ENCODE peak calls at places on chromosomes 12 and 14, in nine cellular contexts. D is colonic mucosa; N is CD8-positive, alpha-beta T cell; M is prostate gland; Z is CD4-positive, alpha-beta T cell; X is body of pancreas; O is heart left ventricle; B is right atrium auricular region; Y is thoracic aorta. I is an unnamed sample.

GRCh38 chr14:74527736-74528280 is 34.2 kb downstream of the ISCA2 start:
- DNase-seq in D (no peak), N (no peak), M (no peak), Z (no peak), X (no peak), O (no peak), B (no peak), Y (no peak), I (no peak)

GRCh38 chr12:62692884-62693283 is 226.3 kb downstream of the MON2 start:
- DNase-seq in D (no peak), N (no peak), M (no peak), Z (no peak), X (no peak), O (no peak), B (no peak), Y (no peak), I (no peak)

GRCh38 chr12:11130382-11130781 is 4.1 kb downstream of the TAS2R30 start:
- DNase-seq in D (no peak), N (no peak), M (no peak), Z (no peak), X (no peak), O (no peak), B (no peak), Y (no peak), I (no peak)

GRCh38 chr12:78898416-78898815 is 33.8 kb downstream of the SYT1 start:
- DNase-seq in D (no peak), N (no peak), M (peak; percentile 9), Z (no peak), X (peak; percentile 12), O (peak; percentile 39), B (no peak), Y (no peak), I (no peak)

GRCh38 chr14:76228138-76228537 is 76.4 kb downstream of the GPATCH2L start:
- DNase-seq in D (no peak), N (no peak), M (no peak), Z (no peak), X (no peak), O (no peak), B (no peak), Y (no peak), I (no peak)

GRCh38 chr14:104899781-104900180 is 24.9 kb upstream of the PLD4 start:
- DNase-seq in D (no peak), N (no peak), M (no peak), Z (no peak), X (no peak), O (no peak), B (no peak), Y (no peak), I (no peak)

GRCh38 chr14:77663289-77663688 is 44.5 kb downstream of the ALKBH1 start:
- DNase-seq in D (no peak), N (no peak), M (no peak), Z (no peak), X (no peak), O (no peak), B (no peak), Y (no peak), I (no peak)

GRCh38 chr12:9798008-9798619 is 29.2 kb upstream of the KLRF1 start:
- DNase-seq in D (peak; percentile 48), N (peak; percentile 37), M (peak; percentile 53), Z (peak; percentile 59), X (peak; percentile 33), O (no peak), B (no peak), Y (no peak), I (no peak)

GRCh38 chr12:16437926-16438325 is 90.5 kb downstream of the MGST1 start:
- DNase-seq in D (no peak), N (no peak), M (no peak), Z (no peak), X (no peak), O (no peak), B (no peak), Y (no peak), I (no peak)

GRCh38 chr12:62834406-62834805 is 100.5 kb downstream of the PPM1H start:
- DNase-seq in D (no peak), N (no peak), M (no peak), Z (no peak), X (no peak), O (peak; percentile 54), B (no peak), Y (no peak), I (no peak)

GRCh38 chr12:82650627-82651337 is 35.9 kb upstream of the TMTC2 start:
- DNase-seq in D (peak; percentile 88), N (no peak), M (no peak), Z (no peak), X (no peak), O (peak; percentile 59), B (no peak), Y (no peak), I (no peak)

GRCh38 chr12:56629459-56630179 is 507 bp downstream of the BAZ2A start:
- DNase-seq in D (peak; percentile 50), N (no peak), M (no peak), Z (peak; percentile 26), X (no peak), O (peak; percentile 45), B (no peak), Y (no peak), I (no peak)

GRCh38 chr12:89706551-89707348 is 1.9 kb downstream of the ATP2B1 start:
- DNase-seq in D (peak; percentile 29), N (no peak), M (no peak), Z (no peak), X (no peak), O (peak; percentile 35), B (no peak), Y (no peak), I (no peak)

GRCh38 chr14:105294142-105294597 is 6.6 kb downstream of the BRF1 start:
- DNase-seq in D (no peak), N (peak; percentile 39), M (no peak), Z (peak; percentile 51), X (no peak), O (peak; percentile 92), B (peak; percentile 76), Y (no peak), I (no peak)

GRCh38 chr14:100504372-100505078 is 82.7 kb downstream of the BEGAIN start:
- DNase-seq in D (no peak), N (no peak), M (no peak), Z (no peak), X (no peak), O (no peak), B (no peak), Y (no peak), I (no peak)

GRCh38 chr14:38583471-38583870 is 327.6 kb upstream of the CLEC14A start:
- DNase-seq in D (no peak), N (no peak), M (no peak), Z (no peak), X (no peak), O (no peak), B (no peak), Y (no peak), I (no peak)

DNA sequence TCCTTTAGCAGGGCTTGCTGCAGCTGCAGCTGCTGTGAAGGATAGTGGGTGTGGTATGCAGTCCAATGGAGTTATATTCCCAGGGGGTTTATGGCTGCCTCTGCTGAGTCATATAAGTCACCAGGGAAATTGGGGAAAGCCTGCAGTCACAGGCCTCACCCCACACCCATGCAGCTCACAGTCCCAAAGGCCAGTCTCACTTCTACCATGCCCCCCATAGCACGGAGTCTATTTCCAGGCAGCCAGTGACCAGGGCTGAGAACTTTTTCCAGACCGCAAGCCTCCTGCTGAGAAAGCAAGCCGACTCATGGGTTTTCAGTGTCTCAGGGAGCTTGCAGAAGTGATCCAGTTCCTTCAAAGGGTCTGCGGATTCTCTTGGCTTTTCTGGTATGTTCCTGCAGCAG is 322.4 kb upstream of the CLEC14A start:
- DNase-seq in D (no peak), N (no peak), M (no peak), Z (no peak), X (no peak), O (no peak), B (no peak), Y (no peak), I (no peak)
- H3K27ac ChIP-seq in D (no peak overlapping the region), N (no peak overlapping the region), M (no peak overlapping the region), Z (no peak overlapping the region), X (no peak overlapping the region), O (no peak overlapping the region), B (no peak overlapping the region), Y (no peak overlapping the region), I (no peak overlapping the region)

DNA sequence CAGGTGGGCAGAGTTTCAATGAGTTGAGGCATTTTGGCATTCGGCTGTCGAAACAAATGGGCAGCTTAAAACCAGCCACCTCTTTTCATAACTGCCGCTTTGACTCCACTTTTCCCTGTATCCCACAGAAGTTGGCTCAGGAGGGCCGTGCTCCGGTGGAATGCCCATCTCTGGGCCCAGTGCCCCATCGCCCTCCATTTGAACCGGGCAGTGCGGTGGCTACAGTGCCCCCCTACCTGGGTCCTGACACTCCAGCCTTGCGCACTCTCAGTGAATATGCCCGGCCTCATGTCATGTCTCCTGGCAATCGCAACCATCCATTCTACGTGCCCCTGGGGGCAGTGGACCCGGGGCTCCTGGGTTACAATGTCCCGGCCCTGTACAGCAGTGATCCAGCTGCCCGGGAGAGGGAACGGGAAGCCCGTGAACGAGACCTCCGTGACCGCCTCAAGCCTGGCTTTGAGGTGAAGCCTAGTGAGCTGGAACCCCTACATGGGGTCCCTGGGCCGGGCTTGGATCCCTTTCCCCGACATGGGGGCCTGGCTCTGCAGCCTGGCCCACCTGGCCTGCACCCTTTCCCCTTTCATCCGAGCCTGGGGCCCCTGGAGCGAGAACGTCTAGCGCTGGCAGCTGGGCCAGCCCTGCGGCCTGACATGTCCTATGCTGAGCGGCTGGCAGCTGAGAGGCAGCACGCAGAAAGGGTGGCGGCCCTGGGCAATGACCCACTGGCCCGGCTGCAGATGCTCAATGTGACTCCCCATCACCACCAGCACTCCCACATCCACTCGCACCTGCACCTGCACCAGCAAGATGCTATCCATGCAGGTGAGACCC is 5.0 kb upstream of the RNU7-1 start:
- DNase-seq in D (no peak), N (no peak), M (no peak), Z (no peak), X (peak; percentile 43), O (no peak), B (no peak), Y (no peak), I (no peak)
- TF ChIP-seq CTCF in D (no peak), N (peak; percentile 11), M (no peak), Z (peak; percentile 10), X (no peak), O (no peak), B (no peak), Y (no peak), I (no peak)

GRCh38 chr14:95056476-95056875 is 100.9 kb downstream of the DICER1 start:
- DNase-seq in D (no peak), N (no peak), M (peak; percentile 47), Z (no peak), X (peak; percentile 18), O (no peak), B (no peak), Y (no peak), I (no peak)
- H3K27ac ChIP-seq in D (no peak overlapping the region), N (no peak overlapping the region), M (no peak overlapping the region), Z (no peak overlapping the region), X (no peak overlapping the region), O (no peak overlapping the region), B (no peak overlapping the region), Y (no peak overlapping the region), I (no peak overlapping the region)

GRCh38 chr12:76909290-76909689 is 30.5 kb upstream of the CSRP2 start:
- DNase-seq in D (no peak), N (no peak), M (no peak), Z (no peak), X (no peak), O (no peak), B (no peak), Y (no peak), I (no peak)

GRCh38 chr12:76914102-76914859 is 35.5 kb upstream of the CSRP2 start:
- DNase-seq in D (no peak), N (no peak), M (no peak), Z (no peak), X (no peak), O (no peak), B (no peak), Y (no peak), I (no peak)

GRCh38 chr12:76908303-76909017 is 29.6 kb upstream of the CSRP2 start:
- DNase-seq in D (no peak), N (no peak), M (no peak), Z (no peak), X (no peak), O (no peak), B (no peak), Y (no peak), I (no peak)
- TF ChIP-seq CTCF in D (no peak), N (no peak), M (no peak), Z (no peak), X (no peak), O (no peak), B (no peak), Y (no peak), I (no peak)